ENCODE peak calls at places on chromosome 1, in six cellular contexts. U is type B pancreatic cell, H is NCI-H526, I is Daoy, P is NCI-H1092, B is A172. L is an unnamed sample.

GRCh38 chr1:32888134-32888533 is 1.8 kb downstream of the HPCA start:
- DNase-seq in U (no peak), H (no peak), I (no peak), P (no peak), B (no peak), L (no peak)

GRCh38 chr1:228161381-228161780 is 4.2 kb upstream of the IBA57 start:
- DNase-seq in U (no peak), H (no peak), I (no peak), P (no peak), B (peak), L (no peak)

GRCh38 chr1:208167229-208167869 is 76.8 kb downstream of the PLXNA2 start:
- DNase-seq in U (no peak), H (no peak), I (no peak), P (no peak), B (no peak), L (no peak)

GRCh38 chr1:15332952-15333715 is 76.6 kb upstream of the EFHD2 start:
- DNase-seq in U (no peak), H (no peak), I (no peak), P (no peak), B (no peak), L (no peak)

GRCh38 chr1:29981586-29982239 is 741.7 kb downstream of the MATN1 start:
- DNase-seq in U (peak), H (no peak), I (no peak), P (no peak), B (no peak), L (no peak)

GRCh38 chr1:3858231-3858981 is 1.1 kb downstream of the DFFB start:
- DNase-seq in U (no peak), H (no peak), I (no peak), P (no peak), B (no peak), L (peak)

GRCh38 chr1:154716614-154717372 is 108.8 kb upstream of the ADAR start:
- DNase-seq in U (no peak), H (no peak), I (no peak), P (no peak), B (no peak), L (no peak)

GRCh38 chr1:24914226-24915069 is 15.6 kb downstream of the RUNX3 start:
- DNase-seq in U (no peak), H (peak), I (peak), P (no peak), B (peak), L (no peak)

GRCh38 chr1:162666006-162666645 is 33.9 kb downstream of the DDR2 start:
- DNase-seq in U (no peak), H (no peak), I (no peak), P (no peak), B (no peak), L (no peak)

GRCh38 chr1:4091996-4092395 is 191.9 kb upstream of the C1orf174 start:
- DNase-seq in U (no peak), H (no peak), I (no peak), P (no peak), B (no peak), L (no peak)

GRCh38 chr1:205587576-205587975 is 44.2 kb downstream of the ELK4 start:
- DNase-seq in U (no peak), H (no peak), I (no peak), P (no peak), B (no peak), L (no peak)

L was measured in LNCaP clone FGC.